ENCODE peak calls at places on chromosomes 13 and 19, in ten cellular contexts. C, P, T, G, Q, X, Z, W, N and B are unnamed samples. For H3K36me3, the result is how much of the 10 kb centered on the place peaks cover.

GRCh38 chr13:59182241-59182640 is 981.5 kb downstream of the DIAPH3 start:
- DNase-seq in P (no peak), N (no peak), C (no peak), Z (no peak), W (no peak), T (no peak), G (no peak), X (no peak), Q (no peak), B (no peak)

GRCh38 chr13:50419896-50420295 is 404.7 kb downstream of the KCNRG start:
- DNase-seq in C (no peak), G (no peak), Z (peak), Q (no peak), X (no peak), P (no peak), T (no peak), W (peak), N (no peak), B (no peak)

GRCh38 chr19:28691683-28692082 is 521.3 kb downstream of the UQCRFS1 start:
- DNase-seq in Z (peak), N (peak), P (no peak), T (no peak), X (no peak), Q (no peak), C (no peak), W (no peak), G (no peak), B (no peak)

GRCh38 chr19:11578342-11579142 is 1.1 kb upstream of the ACP5 start:
- DNase-seq in G (peak), P (no peak), C (no peak), Q (no peak), X (peak), T (no peak), N (no peak), W (peak), Z (peak), B (no peak)

GRCh38 chr13:49584771-49585182 is 581 bp downstream of the RCBTB1 start:
- DNase-seq in Q (peak), G (no peak), Z (no peak), P (no peak), T (no peak), X (no peak), W (no peak), C (no peak), N (peak), B (no peak)

GRCh38 chr19:14450168-14450874 is 17.2 kb downstream of the PKN1 start:
- DNase-seq in N (peak), X (peak), T (no peak), Z (no peak), G (peak), C (peak), P (peak), W (no peak), Q (no peak), B (peak)

GRCh38 chr13:51364404-51365008 is 25.0 kb downstream of the SERPINE3 start:
- DNase-seq in W (no peak), N (peak), G (no peak), P (no peak), C (peak), T (peak), X (no peak), Q (peak), Z (peak), B (no peak)

GRCh38 chr13:42600943-42601342 is 27.0 kb downstream of the TNFSF11 start:
- DNase-seq in T (no peak), Q (peak), X (no peak), C (no peak), Z (peak), N (peak), W (no peak), G (no peak), P (no peak), B (no peak)

GRCh38 chr19:7486923-7487322 is 1.9 kb downstream of the PEX11G start:
- DNase-seq in P (no peak), N (no peak), G (no peak), Q (no peak), Z (no peak), C (no peak), W (no peak), T (no peak), X (no peak), B (no peak)

GRCh38 chr19:2858864-2859263 is 8.3 kb upstream of the ZNF556 start:
- DNase-seq in P (no peak), Q (no peak), G (no peak), W (no peak), Z (no peak), T (no peak), C (no peak), X (no peak), N (no peak), B (no peak)

GRCh38 chr13:95535243-95535642 is 17.3 kb upstream of the CLDN10 start:
- DNase-seq in Z (no peak), T (peak), C (peak), X (no peak), W (no peak), Q (peak), P (no peak), G (no peak), N (peak), B (peak)

GRCh38 chr19:35546532-35546931 is 1.1 kb downstream of the TMEM147 start:
- DNase-seq in W (no peak), P (no peak), Q (no peak), N (no peak), C (no peak), G (no peak), Z (no peak), X (no peak), T (no peak), B (no peak)

GRCh38 chr13:72149701-72150100 is 282.7 kb upstream of the DACH1 start:
- DNase-seq in N (no peak), T (no peak), Z (no peak), G (no peak), Q (peak), P (no peak), C (no peak), W (no peak), X (no peak), B (no peak)

GRCh38 chr19:51971624-51972023 is 15.0 kb downstream of the ZNF350 start:
- DNase-seq in P (no peak), Q (peak), G (peak), C (no peak), Z (peak), W (no peak), T (no peak), X (no peak), N (peak), B (peak)

GRCh38 chr13:48775804-48776203 is 122.1 kb downstream of the CYSLTR2 start:
- DNase-seq in X (no peak), W (no peak), C (peak), Q (peak), T (peak), Z (peak), P (no peak), G (no peak), N (peak), B (no peak)

DNA sequence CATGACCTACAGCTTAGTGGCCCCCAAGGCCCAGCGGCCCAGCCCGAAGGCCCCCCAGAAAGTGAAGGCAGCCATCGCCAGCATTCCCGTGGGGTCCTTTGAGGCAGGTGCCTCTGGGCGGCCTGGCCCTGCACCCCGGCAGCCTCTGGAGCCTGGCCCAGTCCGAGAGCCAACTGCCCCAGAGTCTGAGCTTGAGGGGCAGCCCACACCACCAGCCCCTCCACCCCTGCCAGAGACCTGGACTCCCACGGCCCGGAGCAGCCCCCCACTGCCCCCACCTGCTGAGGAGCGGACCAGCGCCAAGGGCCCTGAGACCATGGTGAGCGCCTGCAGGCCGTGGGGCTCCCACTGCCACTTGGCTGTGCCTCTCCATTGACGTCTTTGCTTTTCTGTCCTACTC is 9.0 kb upstream of the PRR19 start:
- DNase-seq in C (no peak), G (no peak), Z (no peak), W (no peak), T (no peak), X (no peak), P (no peak), Q (no peak), N (no peak), B (no peak)
- H3K36me3 ChIP-seq in C (half or more), G (half or more), Z (under half), W (half or more), T (under half), X (half or more), P (under half), Q (under half), N (under half), B (under half)

GRCh38 chr19:12711187-12711586 is 12.5 kb downstream of the TNPO2 start:
- DNase-seq in Z (no peak), X (no peak), C (no peak), W (no peak), N (no peak), T (no peak), P (no peak), Q (no peak), G (no peak), B (no peak)
- H3K36me3 ChIP-seq in Z (half or more), X (half or more), C (half or more), W (half or more), N (half or more), T (under half), P (under half), Q (under half), G (half or more), B (under half)

GRCh38 chr19:19711934-19712828 is 20.7 kb downstream of the ZNF14 start:
- DNase-seq in W (no peak), C (no peak), Z (no peak), G (no peak), Q (no peak), T (no peak), N (no peak), P (no peak), X (no peak), B (no peak)
- H3K36me3 ChIP-seq in W (half or more), C (under half), Z (under half), G (half or more), Q (under half), T (under half), N (half or more), P (under half), X (under half), B (half or more)

GRCh38 chr19:45527731-45528130 is 20.5 kb downstream of the VASP start:
- DNase-seq in N (no peak), P (no peak), W (no peak), Z (no peak), Q (no peak), G (no peak), T (no peak), X (no peak), C (no peak), B (no peak)

GRCh38 chr19:45531349-45531748 is 24.1 kb downstream of the VASP start:
- DNase-seq in X (no peak), C (no peak), Z (no peak), T (no peak), W (no peak), N (no peak), P (no peak), G (no peak), Q (no peak), B (no peak)

GRCh38 chr19:45528149-45528743 is 21.0 kb downstream of the VASP start:
- DNase-seq in X (no peak), Q (peak), N (peak), Z (peak), W (no peak), C (no peak), P (peak), G (peak), T (no peak), B (peak)

GRCh38 chr19:45526971-45527370 is 19.7 kb downstream of the VASP start:
- DNase-seq in N (no peak), C (no peak), P (no peak), T (no peak), W (no peak), Q (no peak), G (no peak), Z (no peak), X (no peak), B (no peak)

GRCh38 chr19:45528744-45529453 is 21.6 kb downstream of the VASP start:
- DNase-seq in Z (peak), X (peak), N (no peak), P (peak), W (peak), C (no peak), G (no peak), Q (peak), T (no peak), B (peak)
- H3K36me3 ChIP-seq in Z (under half), X (under half), N (under half), P (under half), W (under half), C (half or more), G (under half), Q (under half), T (under half), B (under half)

DNA sequence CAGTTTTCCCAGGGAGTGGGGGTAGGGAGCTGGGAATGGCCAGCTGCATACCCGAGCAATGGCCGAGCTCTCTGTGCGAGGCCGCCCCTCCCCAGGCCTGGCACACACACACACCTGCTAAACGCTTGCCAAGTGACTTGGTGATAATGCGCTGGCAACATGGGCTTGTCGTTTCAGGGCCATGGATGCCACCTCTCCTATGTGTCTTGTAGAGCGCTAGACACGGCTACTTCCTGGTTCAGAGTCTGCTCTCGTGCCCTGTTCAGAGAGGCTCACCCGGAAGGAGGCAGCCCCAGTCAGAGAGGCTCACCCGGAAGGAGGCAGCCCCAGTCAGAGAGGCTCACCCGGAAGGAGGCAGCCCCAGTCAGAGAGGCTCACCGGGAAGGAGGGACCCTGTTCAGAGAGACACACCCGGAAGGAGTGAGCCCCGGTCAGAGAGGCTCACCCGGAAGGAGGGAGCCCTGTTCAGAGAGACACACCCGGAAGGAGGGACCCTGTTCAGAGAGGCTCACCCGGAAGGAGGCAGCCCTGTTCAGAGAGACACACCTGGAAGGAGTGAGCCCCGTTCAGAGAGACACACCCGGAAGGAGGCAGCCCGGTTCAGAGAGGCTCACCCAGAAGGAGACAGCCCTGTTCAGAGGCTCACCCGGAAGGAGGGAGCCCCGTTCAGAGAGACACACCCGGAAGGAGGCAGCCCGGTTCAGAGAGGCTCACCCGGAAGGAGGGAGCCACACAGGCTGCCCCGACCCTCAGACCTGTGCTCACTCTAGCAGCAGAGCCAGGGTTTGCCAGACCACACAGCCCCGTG is 4.2 kb downstream of the ADPRHL1 start:
- DNase-seq in C (no peak), X (peak), G (peak), T (no peak), N (peak), P (peak), Z (no peak), W (peak), Q (no peak), B (peak)
- H3K36me3 ChIP-seq in C (under half), X (under half), G (under half), T (under half), N (under half), P (under half), Z (under half), W (under half), Q (under half), B (under half)

GRCh38 chr19:49859838-49860715 is 7.3 kb downstream of the PNKP start:
- DNase-seq in N (no peak), G (peak), W (no peak), P (peak), C (no peak), X (no peak), Q (no peak), Z (no peak), T (no peak), B (no peak)
- H3K36me3 ChIP-seq in N (under half), G (half or more), W (half or more), P (under half), C (half or more), X (half or more), Q (half or more), Z (half or more), T (under half), B (under half)

GRCh38 chr19:5595745-5596144 is 26.8 kb downstream of the SAFB2 start:
- DNase-seq in X (no peak), P (no peak), Q (no peak), C (no peak), T (no peak), N (no peak), Z (no peak), W (no peak), G (no peak), B (no peak)
- H3K36me3 ChIP-seq in X (half or more), P (under half), Q (under half), C (half or more), T (under half), N (under half), Z (half or more), W (half or more), G (half or more), B (under half)

DNA sequence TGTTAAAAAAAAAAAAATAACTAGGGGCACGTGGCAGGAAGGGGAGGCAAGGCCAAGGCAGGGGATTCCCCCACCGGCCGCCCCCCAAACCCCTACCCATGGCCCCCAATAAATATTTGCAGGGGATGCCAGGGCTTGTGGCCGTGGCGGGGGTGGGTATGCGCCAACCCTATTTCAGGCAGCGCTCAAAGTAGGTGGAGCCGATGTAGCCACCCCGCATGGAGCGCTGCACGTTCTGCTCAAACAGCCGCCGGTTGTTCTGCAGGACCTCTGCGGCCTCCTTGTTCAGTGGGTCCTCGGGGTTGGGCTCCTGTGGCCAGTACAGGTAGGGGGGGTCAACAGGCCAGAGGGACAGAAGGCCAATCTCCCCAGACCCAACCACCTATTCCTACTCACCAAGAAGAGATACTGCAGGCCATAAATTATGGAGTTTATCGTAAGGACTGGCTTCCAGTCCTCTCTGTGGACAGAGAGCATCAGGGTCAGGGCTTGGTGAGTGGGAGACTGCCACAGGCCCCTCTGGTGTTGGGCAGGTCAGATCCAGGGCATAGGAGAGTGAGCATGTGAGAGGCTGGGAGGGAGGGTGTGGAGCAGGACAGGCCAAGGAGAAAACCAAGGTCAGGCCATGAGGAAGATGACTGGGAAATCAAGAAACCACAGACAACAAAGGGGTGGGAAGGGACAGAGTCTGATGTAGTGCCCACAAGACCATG is 1.2 kb upstream of the CHMP2A start:
- DNase-seq in X (no peak), G (no peak), T (no peak), Z (no peak), C (no peak), Q (no peak), W (no peak), P (peak), N (no peak), B (no peak)
- H3K36me3 ChIP-seq in X (under half), G (under half), T (under half), Z (under half), C (under half), Q (under half), W (under half), P (under half), N (under half), B (under half)

GRCh38 chr13:112800057-112800456 is 110.2 kb downstream of the ATP11A start:
- DNase-seq in G (no peak), Q (no peak), X (no peak), T (no peak), N (no peak), Z (no peak), W (no peak), P (no peak), C (no peak), B (no peak)

GRCh38 chr13:112793545-112794445 is 104.0 kb downstream of the ATP11A start:
- DNase-seq in T (no peak), W (peak), Z (no peak), G (no peak), P (peak), C (no peak), Q (no peak), N (no peak), X (no peak), B (no peak)

GRCh38 chr13:112799394-112799793 is 109.6 kb downstream of the ATP11A start:
- DNase-seq in T (no peak), G (no peak), Q (no peak), P (no peak), Z (no peak), X (no peak), C (no peak), N (no peak), W (no peak), B (peak)

GRCh38 chr13:112795277-112795676 is 105.4 kb downstream of the ATP11A start:
- DNase-seq in T (no peak), N (no peak), Q (no peak), Z (no peak), W (peak), C (no peak), G (no peak), X (no peak), P (peak), B (no peak)

DNA sequence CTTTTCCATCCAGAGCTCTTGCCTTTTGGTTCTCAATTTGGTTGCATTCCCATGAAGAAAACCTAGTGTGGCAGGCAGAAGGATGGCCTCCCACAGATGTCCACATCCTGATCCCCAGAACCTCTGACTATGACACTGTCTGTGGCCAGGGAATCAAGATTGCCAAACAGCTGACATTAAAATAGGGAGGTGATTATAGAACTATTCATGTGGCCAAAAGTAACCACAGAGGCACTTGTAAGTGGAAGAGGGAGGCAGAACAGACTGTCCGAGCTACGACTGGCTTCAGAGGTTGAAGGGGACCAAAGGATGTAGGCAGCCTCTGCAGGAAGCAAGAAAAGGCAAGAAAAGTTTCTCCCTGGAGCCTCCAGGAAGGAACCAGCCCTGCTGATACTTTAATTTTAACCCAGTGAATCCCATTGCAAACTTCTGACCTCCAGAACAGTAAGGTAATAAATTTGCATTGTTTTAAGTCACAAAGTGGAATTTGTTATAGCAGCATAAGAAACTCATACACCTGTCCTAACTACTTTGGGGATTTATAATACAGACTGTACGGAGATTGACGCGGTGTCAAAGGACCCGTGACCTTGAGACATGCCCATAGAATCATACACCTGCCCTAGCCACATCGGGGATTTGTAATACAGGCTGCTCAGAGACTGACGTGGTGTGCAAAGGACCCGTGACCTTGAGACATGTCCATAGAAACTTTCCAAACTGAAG is 106.5 kb downstream of the ATP11A start:
- DNase-seq in T (no peak), Z (no peak), Q (peak), W (peak), G (no peak), N (no peak), P (peak), X (no peak), C (no peak), B (no peak)
- H3K36me3 ChIP-seq in T (under half), Z (under half), Q (under half), W (under half), G (under half), N (under half), P (under half), X (under half), C (under half), B (under half)